ENCODE peak calls at places on chromosome 19, in five cellular contexts. Z, N, S, K and O are unnamed samples. For H3K36me3, the result is how much of the 10 kb centered on the place peaks cover.

GRCh38 chr19:49157445-49158224 is at the start of gene TRPM4:
- DNase-seq in Z (peak), N (peak), S (peak), K (peak), O (peak)

GRCh38 chr19:33472696-33473624 is 48.6 kb downstream of the PEPD start:
- DNase-seq in Z (no peak), N (no peak), S (peak), K (peak), O (no peak)

GRCh38 chr19:40588110-40588854 is 11.6 kb downstream of the SHKBP1 start:
- DNase-seq in Z (no peak), N (no peak), S (no peak), K (no peak), O (no peak)

GRCh38 chr19:2528543-2529173 is 52.7 kb downstream of the GADD45B start:
- DNase-seq in Z (no peak), N (no peak), S (no peak), K (no peak), O (peak)

GRCh38 chr19:53908106-53908932 is 759 bp upstream of the CACNG7 start:
- DNase-seq in Z (no peak), N (no peak), S (peak), K (no peak), O (no peak)

GRCh38 chr19:9586764-9587163 is 2.5 kb upstream of the ZNF121 start:
- DNase-seq in Z (no peak), N (peak), S (peak), K (no peak), O (peak)

GRCh38 chr19:16525751-16526481 is 16.3 kb downstream of the CHERP start:
- DNase-seq in Z (no peak), N (no peak), S (no peak), K (no peak), O (no peak)

GRCh38 chr19:43700368-43701015 is 15.4 kb upstream of the IRGC start:
- DNase-seq in Z (peak), N (peak), S (peak), K (peak), O (no peak)

GRCh38 chr19:4361152-4362037 is 18.0 kb downstream of the MPND start:
- DNase-seq in Z (no peak), N (peak), S (peak), K (peak), O (no peak)

GRCh38 chr19:28847468-28847867 is 365.5 kb downstream of the UQCRFS1 start:
- DNase-seq in Z (no peak), N (no peak), S (peak), K (no peak), O (no peak)

GRCh38 chr19:4582112-4582553 is 22.6 kb upstream of the SEMA6B start:
- DNase-seq in Z (no peak), N (no peak), S (no peak), K (no peak), O (no peak)

GRCh38 chr19:32234663-32235217 is 110.7 kb upstream of the ZNF507 start:
- DNase-seq in Z (no peak), N (no peak), S (no peak), K (no peak), O (no peak)

GRCh38 chr19:48396871-48397176 is 3.4 kb downstream of the GRIN2D start:
- DNase-seq in Z (no peak), N (no peak), S (no peak), K (no peak), O (no peak)

GRCh38 chr19:48137411-48137810 is 26.8 kb upstream of the PLA2G4C start:
- DNase-seq in Z (no peak), N (no peak), S (no peak), K (no peak), O (no peak)

GRCh38 chr19:17908244-17908643 is 24.6 kb upstream of the CCDC124 start:
- DNase-seq in Z (no peak), N (no peak), S (no peak), K (no peak), O (no peak)

GRCh38 chr19:48991823-48992570 is 1.1 kb downstream of the GYS1 start:
- DNase-seq in Z (peak), N (peak), S (peak), K (peak), O (peak)

GRCh38 chr19:6060600-6061391 is 49.5 kb downstream of the RFX2 start:
- DNase-seq in Z (no peak), N (peak), S (peak), K (peak), O (no peak)

GRCh38 chr19:57242821-57243220 is 2.4 kb downstream of the ZNF805 start:
- DNase-seq in Z (no peak), N (no peak), S (no peak), K (no peak), O (no peak)

GRCh38 chr19:2695288-2695866 is 7.1 kb downstream of the GNG7 start:
- DNase-seq in Z (no peak), N (no peak), S (no peak), K (no peak), O (no peak)

GRCh38 chr19:11164879-11165406 is 9.4 kb upstream of the SPC24 start:
- DNase-seq in Z (peak), N (peak), S (peak), K (peak), O (no peak)

GRCh38 chr19:41795031-41795461 is 1.3 kb upstream of the CEACAM3 start:
- DNase-seq in Z (no peak), N (no peak), S (peak), K (no peak), O (peak)

GRCh38 chr19:35342430-35342829 is 5.3 kb upstream of the FFAR1 start:
- DNase-seq in Z (no peak), N (no peak), S (no peak), K (no peak), O (no peak)

GRCh38 chr19:1700733-1701663 is 48.6 kb upstream of the TCF3 start:
- DNase-seq in Z (no peak), N (no peak), S (no peak), K (no peak), O (no peak)

GRCh38 chr19:32330149-32330548 is 15.3 kb upstream of the ZNF507 start:
- DNase-seq in Z (no peak), N (no peak), S (no peak), K (no peak), O (no peak)

GRCh38 chr19:39637891-39638290 is 17.8 kb upstream of the LGALS16 start:
- DNase-seq in Z (no peak), N (no peak), S (no peak), K (no peak), O (no peak)

GRCh38 chr19:17420267-17420924 is 549 bp downstream of the MVB12A start:
- DNase-seq in Z (no peak), N (peak), S (no peak), K (peak), O (peak)

GRCh38 chr19:28358604-28359003 is 854.3 kb downstream of the UQCRFS1 start:
- DNase-seq in Z (no peak), N (no peak), S (no peak), K (no peak), O (no peak)

GRCh38 chr19:49081273-49081672 is 4.0 kb upstream of the SNRNP70 start:
- DNase-seq in Z (no peak), N (no peak), S (no peak), K (no peak), O (no peak)

GRCh38 chr19:32828643-32829344 is 40.8 kb downstream of the SLC7A9 start:
- DNase-seq in Z (no peak), N (no peak), S (no peak), K (no peak), O (no peak)

GRCh38 chr19:8478605-8479004 is 23.8 kb downstream of the PRAM1 start:
- DNase-seq in Z (no peak), N (no peak), S (no peak), K (no peak), O (no peak)

GRCh38 chr19:35601971-35602370 is 10.6 kb upstream of the HAUS5 start:
- DNase-seq in Z (no peak), N (no peak), S (no peak), K (no peak), O (no peak)

GRCh38 chr19:28128341-28128740 is 1084.6 kb downstream of the UQCRFS1 start:
- DNase-seq in Z (no peak), N (no peak), S (no peak), K (no peak), O (no peak)

GRCh38 chr19:55622242-55622969 is 2.0 kb downstream of the ZNF784 start:
- DNase-seq in Z (no peak), N (peak), S (no peak), K (no peak), O (no peak)

GRCh38 chr19:55625004-55625326 is 599 bp upstream of the ZNF784 start:
- DNase-seq in Z (no peak), N (no peak), S (no peak), K (no peak), O (no peak)

GRCh38 chr19:55621673-55622231 is 2.6 kb downstream of the ZNF784 start:
- DNase-seq in Z (no peak), N (no peak), S (no peak), K (no peak), O (no peak)

GRCh38 chr19:55624109-55625003 is at the start of gene ZNF784:
- DNase-seq in Z (peak), N (peak), S (peak), K (peak), O (peak)

GRCh38 chr19:55623130-55623868 is 1.1 kb downstream of the ZNF784 start:
- DNase-seq in Z (peak), N (no peak), S (no peak), K (no peak), O (no peak)
- H3K36me3 ChIP-seq in Z (under half), N (under half), S (under half), K (under half), O (under half)

GRCh38 chr19:30130356-30131122 is 188.5 kb downstream of the URI1 start:
- DNase-seq in Z (no peak), N (no peak), S (no peak), K (no peak), O (no peak)

GRCh38 chr19:30131722-30132291 is 189.8 kb downstream of the URI1 start:
- DNase-seq in Z (no peak), N (no peak), S (no peak), K (no peak), O (no peak)

GRCh38 chr19:30131246-30131645 is 189.2 kb downstream of the URI1 start:
- DNase-seq in Z (no peak), N (no peak), S (no peak), K (no peak), O (no peak)

GRCh38 chr19:30133803-30134202 is 191.8 kb downstream of the URI1 start:
- DNase-seq in Z (no peak), N (no peak), S (no peak), K (no peak), O (no peak)

DNA sequence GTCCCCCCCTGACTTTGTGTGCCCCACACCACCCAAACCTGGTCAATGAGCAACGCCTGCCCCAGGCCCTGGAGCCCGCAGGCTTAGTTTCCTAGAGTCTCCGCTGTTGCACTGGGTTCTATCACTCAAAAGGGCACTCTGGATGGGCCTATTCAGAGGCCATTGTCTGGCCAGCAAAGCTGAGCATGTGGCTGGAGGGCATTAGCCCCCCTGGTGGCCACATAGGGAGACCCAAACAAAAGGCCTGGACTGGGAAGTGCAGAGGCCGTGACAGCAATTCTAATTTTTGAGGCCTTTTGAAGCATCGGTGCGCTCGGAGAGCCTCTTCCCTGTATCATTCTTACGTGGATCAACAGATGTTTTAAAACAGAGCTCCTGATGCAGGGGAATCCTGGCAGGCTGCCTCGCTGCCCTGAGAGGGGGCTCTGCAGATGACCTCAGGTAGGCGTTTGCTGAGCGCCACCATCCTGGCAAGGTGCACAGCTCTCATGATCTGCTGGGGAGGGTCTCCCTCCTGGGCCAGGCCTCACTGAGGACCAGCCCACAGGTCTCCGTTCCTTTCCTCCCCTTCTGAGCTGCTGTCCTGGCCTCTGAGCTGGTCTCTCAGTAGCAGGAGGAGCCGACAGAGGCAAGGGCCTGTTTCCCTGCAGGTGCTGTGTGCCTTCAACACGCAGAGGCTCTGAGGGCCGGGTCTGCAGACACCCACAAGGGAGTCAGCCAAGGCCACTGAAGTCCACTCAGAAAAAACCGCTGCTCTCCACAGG is 190.5 kb downstream of the URI1 start:
- DNase-seq in Z (no peak), N (no peak), S (no peak), K (peak), O (no peak)
- H3K4me3 ChIP-seq in Z (no peak), N (no peak), S (no peak), K (no peak), O (no peak)

DNA sequence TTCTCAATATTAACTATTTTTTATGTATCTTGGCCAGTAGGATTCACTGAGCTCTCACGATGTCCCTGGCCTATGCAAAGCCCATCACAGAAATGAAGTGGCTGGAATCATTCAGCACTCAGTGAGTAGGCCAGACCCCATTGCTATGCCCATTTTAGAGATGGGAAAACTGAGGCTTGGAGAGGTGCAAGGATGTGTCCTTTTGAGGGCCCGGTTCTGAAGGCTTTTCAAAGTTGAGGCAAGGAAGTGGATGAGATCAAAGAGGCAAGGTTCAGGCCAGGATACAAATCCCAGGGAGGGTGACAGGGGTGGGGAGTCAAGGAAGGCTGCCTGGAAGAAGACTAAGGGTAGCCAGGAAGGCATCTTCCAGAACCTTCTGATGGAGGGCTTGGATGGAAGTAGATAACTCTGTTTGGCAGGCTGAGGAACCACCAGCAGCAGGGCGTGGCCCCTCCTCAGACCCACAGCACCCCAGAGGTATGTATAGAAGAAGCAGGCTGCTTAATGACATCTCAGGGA is 18.8 kb upstream of the ERCC1 start:
- DNase-seq in Z (no peak), N (no peak), S (no peak), K (no peak), O (no peak)
- H3K27ac ChIP-seq in Z (peak), N (peak), S (no peak), K (peak), O (peak)

GRCh38 chr19:7109678-7110289 is 40.3 kb downstream of the ZNF557 start:
- DNase-seq in Z (no peak), N (no peak), S (no peak), K (no peak), O (no peak)

GRCh38 chr19:7112675-7113074 is 43.2 kb downstream of the ZNF557 start:
- DNase-seq in Z (no peak), N (no peak), S (no peak), K (no peak), O (no peak)

GRCh38 chr19:7117248-7117647 is 47.7 kb downstream of the ZNF557 start:
- DNase-seq in Z (no peak), N (no peak), S (no peak), K (no peak), O (no peak)

GRCh38 chr19:7115721-7116120 is 46.2 kb downstream of the ZNF557 start:
- DNase-seq in Z (no peak), N (no peak), S (no peak), K (no peak), O (no peak)

DNA sequence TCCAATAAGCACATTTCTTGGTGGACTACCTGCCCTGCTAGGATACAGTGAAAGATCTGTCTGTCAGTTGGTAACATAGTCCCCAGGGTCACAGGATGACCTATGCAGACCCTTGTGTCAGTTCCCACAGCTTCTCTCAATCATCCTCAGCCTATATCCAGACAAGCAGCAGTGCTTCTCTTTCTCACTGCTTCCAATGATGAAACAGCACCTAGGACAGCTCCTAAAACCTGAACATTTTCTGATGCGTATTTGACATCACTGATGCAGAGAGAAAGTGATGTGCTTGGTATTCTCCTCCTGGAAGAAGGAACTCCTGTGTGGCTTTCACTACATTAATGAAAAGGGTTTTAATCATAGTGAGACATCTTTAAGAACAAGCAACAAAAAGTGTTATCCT is 43.7 kb downstream of the ZNF557 start:
- DNase-seq in Z (no peak), N (no peak), S (no peak), K (no peak), O (no peak)
- H3K36me3 ChIP-seq in Z (under half), N (under half), S (under half), K (under half), O (under half)

GRCh38 chr19:46407891-46408426 is 5.4 kb downstream of the CCDC8 start:
- DNase-seq in Z (no peak), N (no peak), S (no peak), K (no peak), O (no peak)
- H3K4me3 ChIP-seq in Z (no peak), N (no peak), S (no peak), K (peak), O (no peak)

GRCh38 chr19:50498219-50499056 is 12.6 kb downstream of the JOSD2 start:
- DNase-seq in Z (no peak), N (no peak), S (no peak), K (no peak), O (no peak)

GRCh38 chr19:50500753-50501151 is 10.2 kb downstream of the JOSD2 start:
- DNase-seq in Z (no peak), N (no peak), S (no peak), K (no peak), O (no peak)

GRCh38 chr19:50501186-50501567 is 9.8 kb downstream of the JOSD2 start:
- DNase-seq in Z (no peak), N (no peak), S (no peak), K (no peak), O (peak)

GRCh38 chr19:50501568-50502475 is 9.2 kb downstream of the JOSD2 start:
- DNase-seq in Z (peak), N (no peak), S (no peak), K (peak), O (no peak)

GRCh38 chr19:50500060-50500752 is 10.8 kb downstream of the JOSD2 start:
- DNase-seq in Z (peak), N (no peak), S (no peak), K (no peak), O (no peak)
- H3K27ac ChIP-seq in Z (peak), N (no peak), S (no peak), K (no peak), O (no peak)

DNA sequence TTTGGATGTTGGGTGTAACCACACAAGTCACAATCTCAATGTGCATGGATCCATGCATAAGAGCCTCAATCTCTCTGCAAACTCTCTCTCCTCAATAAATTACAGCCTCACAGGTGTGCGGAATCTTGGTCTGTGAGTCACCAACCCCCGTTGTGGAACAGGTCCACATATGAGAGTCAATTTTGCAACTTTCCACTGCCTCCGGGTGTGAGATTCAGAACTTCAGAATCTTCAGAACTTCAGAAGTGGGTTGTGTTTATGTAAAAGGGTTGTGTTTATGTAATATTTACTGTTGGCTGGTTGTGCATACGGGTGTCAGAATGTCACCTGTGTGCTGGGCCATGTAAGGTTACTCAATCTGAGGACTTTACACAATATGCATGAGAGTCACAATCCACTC is 46.3 kb upstream of the ZNF728 start:
- DNase-seq in Z (no peak), N (no peak), S (no peak), K (no peak), O (no peak)
- H3K36me3 ChIP-seq in Z (under half), N (under half), S (under half), K (under half), O (under half)

DNA sequence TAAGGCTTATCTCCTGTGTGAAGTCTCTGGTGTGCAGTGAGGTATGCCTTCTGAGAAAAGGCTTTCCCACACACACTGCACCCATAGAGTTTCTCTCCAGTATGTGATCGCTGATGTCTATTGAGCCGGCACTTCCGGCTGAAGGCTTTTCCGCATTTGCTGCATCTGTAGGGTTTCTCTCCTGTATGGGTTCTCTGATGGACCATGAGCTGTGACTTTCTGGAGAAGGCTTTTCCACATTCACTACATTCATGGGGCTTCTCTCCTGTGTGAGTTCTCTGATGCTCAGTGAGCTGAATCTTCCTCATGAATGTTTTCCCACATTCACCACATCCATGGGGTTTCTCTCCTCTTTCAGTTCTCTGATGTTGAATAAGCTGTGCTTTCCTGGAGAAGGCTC is 14.7 kb downstream of the ZNF577 start:
- DNase-seq in Z (no peak), N (no peak), S (no peak), K (no peak), O (no peak)
- H3K4me3 ChIP-seq in Z (peak), N (no peak), S (no peak), K (no peak), O (no peak)